ENCODE peak calls at places on chromosomes 2 and 18, in ten cellular contexts. G is cardiac muscle cell; H is OCI-LY7; Z is CD8-positive, alpha-beta memory T cell; W is choroid plexus epithelial cell; E is HAP-1; J is prostate gland; K is fibroblast of the aortic adventitia; R is WERI-Rb-1; M is neural progenitor cell. U is an unnamed sample.

GRCh38 chr2:37623971-37624897 is 47.2 kb downstream of the CDC42EP3 start:
- DNase-seq in Z (no peak), J (no peak), M (no peak), R (no peak), W (peak; percentile 68), H (no peak), K (peak; percentile 53), G (peak; percentile 25), E (no peak), U (no peak)

GRCh38 chr2:225274751-225275150 is 124.8 kb upstream of the NYAP2 start:
- DNase-seq in M (no peak), K (peak; percentile 57), Z (no peak), W (peak; percentile 93), G (peak; percentile 21), E (no peak), R (no peak), J (no peak), H (peak; percentile 46), U (no peak)

GRCh38 chr2:27212626-27213471 is 781 bp upstream of the SLC5A6 start:
- DNase-seq in M (peak; percentile 11), R (peak; percentile 22), Z (peak; percentile 29), E (peak; percentile 13), J (no peak), K (peak; percentile 77), W (peak; percentile 81), G (peak; percentile 72), H (peak; percentile 50), U (peak; percentile 29)

GRCh38 chr2:70676301-70677035 is 91.5 kb downstream of the ADD2 start:
- DNase-seq in W (no peak), E (no peak), Z (no peak), K (no peak), G (no peak), M (no peak), H (no peak), J (no peak), R (peak; percentile 2), U (no peak)

GRCh38 chr18:66645983-66646382 is 42.1 kb upstream of the CDH19 start:
- DNase-seq in J (no peak), M (no peak), K (no peak), H (no peak), R (no peak), Z (no peak), W (no peak), G (no peak), E (peak; percentile 60), U (no peak)

GRCh38 chr2:55155764-55156221 is 76.3 kb downstream of the CLHC1 start:
- DNase-seq in J (no peak), K (peak; percentile 79), M (no peak), E (no peak), Z (no peak), W (peak; percentile 62), G (peak; percentile 73), H (no peak), R (no peak), U (no peak)

GRCh38 chr2:204670124-204670523 is 124.8 kb downstream of the PARD3B start:
- DNase-seq in Z (no peak), W (peak; percentile 55), K (no peak), J (no peak), E (no peak), M (no peak), H (no peak), R (no peak), G (no peak), U (peak; percentile 72)

GRCh38 chr2:162607915-162608314 is 230.7 kb downstream of the KCNH7 start:
- DNase-seq in W (no peak), R (no peak), M (no peak), J (no peak), H (no peak), K (no peak), G (no peak), Z (no peak), E (no peak), U (no peak)

GRCh38 chr2:170505631-170506270 is 209.4 kb upstream of the SP5 start:
- DNase-seq in Z (no peak), E (no peak), G (peak; percentile 21), R (no peak), H (no peak), K (peak; percentile 44), J (peak; percentile 27), W (peak; percentile 76), M (peak; percentile 65), U (no peak)

GRCh38 chr2:224145751-224146355 is 106.8 kb upstream of the SERPINE2 start:
- DNase-seq in Z (no peak), H (no peak), G (peak; percentile 88), R (no peak), M (no peak), K (peak; percentile 91), E (no peak), W (peak; percentile 94), J (no peak), U (peak; percentile 57)

GRCh38 chr18:77203851-77204250 is 45.8 kb upstream of the GALR1 start:
- DNase-seq in K (no peak), E (no peak), H (no peak), R (no peak), M (no peak), J (no peak), W (no peak), G (no peak), Z (no peak), U (no peak)

GRCh38 chr18:45522371-45522770 is 92.9 kb upstream of the SLC14A2 start:
- DNase-seq in G (peak; percentile 61), Z (no peak), W (peak; percentile 69), M (no peak), H (no peak), K (peak; percentile 63), R (no peak), E (no peak), J (no peak), U (no peak)

GRCh38 chr2:68236876-68237275 is 15.5 kb downstream of the PPP3R1 start:
- DNase-seq in J (no peak), R (no peak), M (no peak), E (no peak), W (peak; percentile 45), K (peak; percentile 70), Z (no peak), G (no peak), H (no peak), U (no peak)

GRCh38 chr2:219495531-219496122 is 3.1 kb upstream of the GMPPA start:
- DNase-seq in J (no peak), R (peak; percentile 90), H (peak; percentile 83), K (peak; percentile 70), E (peak; percentile 77), Z (peak; percentile 36), G (peak; percentile 83), M (peak; percentile 86), W (peak; percentile 82), U (peak; percentile 83)

GRCh38 chr2:53711271-53711780 is 56.3 kb upstream of the CHAC2 start:
- DNase-seq in R (no peak), G (no peak), W (no peak), H (no peak), J (no peak), M (no peak), K (no peak), E (no peak), Z (no peak), U (no peak)

DNA sequence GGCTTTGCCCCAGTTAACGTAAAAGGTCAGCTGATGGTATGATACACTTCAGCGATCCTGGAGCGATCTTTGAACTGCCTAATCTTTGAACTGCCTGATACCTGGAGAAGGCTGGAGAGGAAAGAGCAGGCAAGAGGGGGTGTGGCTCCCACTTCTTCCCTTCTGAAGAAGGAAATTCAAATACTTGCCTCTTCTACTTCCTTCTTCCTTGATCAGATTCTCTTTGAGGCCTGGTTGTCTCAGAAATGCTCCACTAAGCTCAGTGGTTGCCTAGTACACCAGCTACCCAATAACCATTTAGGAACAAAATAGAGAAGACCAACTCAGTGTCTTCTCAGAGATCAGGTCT is 638 bp downstream of the GALM start:
- DNase-seq in R (no peak), H (peak; percentile 34), E (no peak), W (peak; percentile 28), J (no peak), Z (peak; percentile 8), G (peak; percentile 21), M (no peak), K (peak; percentile 40), U (peak; percentile 73)
- H3K4me3 ChIP-seq in R (no peak overlapping the region), H (peak overlapping the region; percentile 70), E (peak overlapping the region; percentile 49), W (peak overlapping the region; percentile 74), J (peak overlapping the region; percentile 41), Z (peak overlapping the region; percentile 88), G (peak overlapping the region; percentile 46), M (peak overlapping the region; percentile 69), K (peak overlapping the region; percentile 83), U (peak overlapping the region; percentile 67)

DNA sequence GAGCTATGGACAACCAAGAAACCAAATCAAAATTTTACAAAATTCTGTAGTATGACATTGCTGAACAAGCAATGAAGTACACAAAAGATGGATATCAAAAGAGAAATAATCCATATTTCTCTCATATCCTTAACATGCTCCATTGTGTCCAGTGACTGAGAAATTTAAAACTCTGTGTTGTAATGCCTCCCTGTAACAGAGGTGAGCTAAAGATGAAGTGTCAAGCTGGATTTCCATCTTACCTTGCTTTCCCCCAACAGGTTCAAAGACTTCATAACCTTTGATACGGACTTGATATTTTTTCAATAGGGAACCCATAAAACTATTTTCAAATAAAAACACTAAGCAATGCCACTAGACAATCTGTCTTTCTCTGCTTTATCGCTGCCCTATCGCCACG is 95.7 kb upstream of the SERTAD2 start:
- DNase-seq in Z (no peak), M (no peak), H (peak; percentile 63), R (no peak), J (no peak), G (no peak), E (no peak), K (no peak), W (no peak), U (no peak)
- H3K4me3 ChIP-seq in Z (peak overlapping the region; percentile 96), M (peak overlapping the region; percentile 79), H (peak overlapping the region; percentile 85), R (peak overlapping the region; percentile 99), J (peak overlapping the region; percentile 73), G (peak overlapping the region; percentile 59), E (peak overlapping the region; percentile 66), K (peak overlapping the region; percentile 87), W (no peak overlapping the region), U (peak overlapping the region; percentile 73)

DNA sequence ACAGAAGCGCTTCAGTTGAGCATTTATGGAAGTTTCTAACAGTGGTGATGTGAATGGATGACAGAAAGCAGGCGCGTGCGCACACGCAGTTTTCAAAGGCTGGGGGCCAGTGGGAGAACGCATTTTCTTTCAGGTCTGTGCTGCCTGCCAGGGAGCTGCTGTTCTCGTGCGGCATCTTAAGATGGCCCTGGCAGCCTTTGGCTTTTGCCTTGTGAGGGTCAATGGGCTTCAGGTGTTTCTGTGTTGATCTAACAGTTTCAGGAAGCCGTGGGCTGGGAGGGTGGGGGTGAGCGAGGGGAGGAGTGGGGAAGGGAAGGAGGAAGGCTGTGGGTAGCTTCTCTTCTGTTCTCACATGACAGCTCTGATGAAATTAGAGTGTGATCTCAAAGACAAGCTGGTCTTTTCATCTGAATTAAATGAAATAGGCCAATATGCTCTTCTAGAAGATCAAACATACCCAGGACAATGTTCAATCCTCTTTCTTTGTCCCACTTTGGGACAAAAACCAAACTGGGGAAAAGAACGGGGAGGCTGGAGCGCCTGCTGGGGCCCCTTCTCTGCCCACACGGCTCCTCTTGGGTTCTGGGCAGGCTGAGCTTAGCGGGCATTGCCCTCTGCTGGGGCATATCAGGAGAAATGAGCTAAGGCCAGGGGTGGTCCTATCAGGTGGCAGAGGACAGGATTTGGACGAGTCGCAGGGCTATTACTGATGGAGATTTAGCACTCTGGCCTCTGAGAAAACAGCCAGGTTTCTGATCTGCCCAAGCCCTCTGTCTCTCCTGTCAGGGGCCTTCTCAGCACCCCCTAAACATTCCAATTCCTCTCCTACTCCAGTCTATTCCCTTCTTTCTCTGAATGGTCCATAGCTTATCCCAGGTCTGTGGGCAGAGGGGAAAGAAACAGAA is 126.2 kb upstream of the LGALSL start:
- DNase-seq in H (peak; percentile 74), J (peak; percentile 62), R (peak; percentile 58), G (peak; percentile 54), K (no peak), E (no peak), Z (no peak), M (peak; percentile 58), W (peak; percentile 45), U (no peak)
- H3K4me3 ChIP-seq in H (peak overlapping the region; percentile 11), J (no peak overlapping the region), R (no peak overlapping the region), G (no peak overlapping the region), K (no peak overlapping the region), E (no peak overlapping the region), Z (peak overlapping the region; percentile 35), M (no peak overlapping the region), W (peak overlapping the region; percentile 35), U (no peak overlapping the region)

GRCh38 chr18:48084858-48085257 is 154.4 kb upstream of the SMAD2 start:
- DNase-seq in J (no peak), R (no peak), W (no peak), E (no peak), Z (no peak), K (no peak), G (no peak), H (no peak), M (no peak), U (no peak)
- H3K4me3 ChIP-seq in J (no peak overlapping the region), R (no peak overlapping the region), W (no peak overlapping the region), E (no peak overlapping the region), Z (no peak overlapping the region), K (no peak overlapping the region), G (no peak overlapping the region), H (no peak overlapping the region), M (no peak overlapping the region), U (no peak overlapping the region)